ENCODE peak calls at places on chromosomes 4 and X, in five cellular contexts. M is H1, N is HepG2, S is HCT116, I is K562. X is an unnamed sample.

GRCh38 chr4:107719211-107719926 is 665 bp downstream of the PAPSS1 start:
- DNase-seq in M (no peak), N (peak; percentile 77), I (peak; percentile 34), S (no peak), X (peak; percentile 11)

GRCh38 chr4:6720202-6720699 is 4.3 kb downstream of the BLOC1S4 start:
- DNase-seq in M (peak; percentile 98), N (peak; percentile 62), I (peak; percentile 87), S (peak; percentile 43), X (peak; percentile 80)

GRCh38 chr4:2807571-2807970 is 14.7 kb downstream of the SH3BP2 start:
- DNase-seq in N (no peak), M (no peak), S (no peak), I (no peak), X (no peak)

GRCh38 chrX:47936224-47936939 is 67.4 kb downstream of the ZNF182 start:
- DNase-seq in N (no peak), S (no peak), I (peak; percentile 91), M (no peak), X (no peak)

GRCh38 chr4:139975830-139976272 is 178.1 kb downstream of the MAML3 start:
- DNase-seq in M (no peak), I (no peak), N (no peak), S (no peak), X (peak; percentile 16)

GRCh38 chr4:145154573-145154972 is 25.8 kb downstream of the OTUD4 start:
- DNase-seq in I (peak; percentile 42), S (no peak), M (no peak), N (peak; percentile 31), X (no peak)

GRCh38 chr4:110452546-110452945 is 23.4 kb upstream of the ENPEP start:
- DNase-seq in N (no peak), I (no peak), S (no peak), M (no peak), X (no peak)

GRCh38 chrX:109710181-109710580 is 22.9 kb downstream of the ACSL4 start:
- DNase-seq in M (no peak), S (no peak), N (no peak), I (no peak), X (no peak)

GRCh38 chr4:112170451-112170993 is 25.3 kb downstream of the FAM241A start:
- DNase-seq in N (peak; percentile 43), I (peak; percentile 84), M (no peak), S (peak; percentile 94), X (no peak)

GRCh38 chr4:15870079-15870478 is 68.5 kb downstream of the FGFBP1 start:
- DNase-seq in M (no peak), N (no peak), S (no peak), I (peak; percentile 10), X (no peak)

DNA sequence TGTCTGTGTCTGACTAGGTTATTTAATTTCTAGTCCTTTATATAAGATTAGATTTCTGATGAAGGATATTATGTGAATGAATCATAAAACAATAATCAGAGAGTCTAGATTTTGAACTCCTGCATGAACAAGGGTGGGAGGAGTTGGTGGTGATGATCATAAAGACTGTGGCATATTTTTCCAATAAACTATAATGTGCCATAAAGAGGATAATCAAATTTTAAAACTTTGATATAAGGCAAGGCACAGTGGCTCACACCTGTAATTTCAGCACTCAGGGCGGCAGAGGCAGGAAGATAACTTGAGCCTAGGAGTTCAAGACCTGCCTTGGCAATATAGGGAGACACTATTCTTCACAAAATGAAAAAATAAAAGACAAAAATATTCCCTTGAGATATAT is 473.3 kb downstream of the GABRG1 start:
- DNase-seq in I (no peak), M (no peak), N (no peak), S (no peak), X (no peak)
- TF ChIP-seq JUND in I (no peak), M (no peak), N (no peak), S (no peak), X (no peak)

GRCh38 chr4:11698846-11699590 is 270.3 kb upstream of the HS3ST1 start:
- DNase-seq in M (no peak), I (no peak), N (no peak), S (peak; percentile 95), X (no peak)
- TF ChIP-seq JUND in M (no peak), I (no peak), N (no peak), S (peak; percentile 89), X (no peak)

GRCh38 chr4:172045981-172046380 is 232.8 kb downstream of the GALNTL6 start:
- DNase-seq in M (no peak), I (no peak), N (no peak), S (no peak), X (no peak)

GRCh38 chr4:172040766-172041165 is 227.6 kb downstream of the GALNTL6 start:
- DNase-seq in I (no peak), S (no peak), N (no peak), M (no peak), X (no peak)

GRCh38 chr4:172042714-172043114 is 229.5 kb downstream of the GALNTL6 start:
- DNase-seq in S (peak; percentile 23), I (peak; percentile 39), M (no peak), N (peak; percentile 7), X (no peak)
- TF ChIP-seq JUND in S (peak; percentile 52), I (peak; percentile 68), M (no peak), N (no peak), X (no peak)

GRCh38 chr4:72109364-72109763 is 77.6 kb downstream of the NPFFR2 start:
- DNase-seq in I (no peak), S (no peak), M (no peak), N (no peak), X (no peak)
- TF ChIP-seq JUND in I (no peak), S (no peak), M (no peak), N (no peak), X (no peak)

GRCh38 chr4:150694438-150694837 is 112.5 kb downstream of the MAB21L2 start:
- DNase-seq in S (no peak), M (no peak), I (no peak), N (no peak), X (no peak)
- TF ChIP-seq JUND in S (no peak), M (no peak), I (no peak), N (no peak), X (no peak)